ENCODE peak calls at places on chromosome 2, in six cellular contexts. P is activated T-cell treated with anti-CD3 and anti-CD28 coated beads for 4 hours, Q is kidney tubule cell, H is NCI-H187, B is coronary artery, M is A549. K is an unnamed sample.
A peak's percentile ranks its signal among the peaks of the same experiment; 100 is the strongest.

GRCh38 chr2:223941579-223942277 is 3.4 kb downstream of the WDFY1 start:
- DNase-seq in P (no peak), Q (peak; percentile 80), H (no peak), B (no peak), M (no peak), K (no peak)

GRCh38 chr2:61959381-61960293 is 54.2 kb downstream of the COMMD1 start:
- DNase-seq in P (no peak), Q (no peak), H (no peak), B (no peak), M (no peak), K (no peak)

GRCh38 chr2:238945433-238946150 is 97.7 kb downstream of the TWIST2 start:
- DNase-seq in P (no peak), Q (peak; percentile 29), H (no peak), B (peak; percentile 78), M (peak; percentile 22), K (no peak)

GRCh38 chr2:71552861-71553301 is 99.5 kb downstream of the DYSF start:
- DNase-seq in P (no peak), Q (no peak), H (no peak), B (no peak), M (no peak), K (no peak)

GRCh38 chr2:66689456-66690051 is 254.6 kb downstream of the MEIS1 start:
- DNase-seq in P (no peak), Q (no peak), H (no peak), B (no peak), M (no peak), K (no peak)

GRCh38 chr2:2698182-2699116 is 367.4 kb upstream of the MYT1L start:
- DNase-seq in P (no peak), Q (peak; percentile 45), H (no peak), B (no peak), M (peak; percentile 33), K (no peak)

GRCh38 chr2:28322051-28322450 is 70.6 kb upstream of the FOSL2 start:
- DNase-seq in P (no peak), Q (no peak), H (no peak), B (no peak), M (no peak), K (no peak)

GRCh38 chr2:53991948-53992347 is 21.2 kb upstream of the PSME4 start:
- DNase-seq in P (no peak), Q (no peak), H (no peak), B (no peak), M (no peak), K (no peak)